ENCODE peak calls at places on chromosomes 5 and 9, in nine cellular contexts. Q, S, M, P, J, H, N, L and V are unnamed samples.
A peak's percentile ranks its signal among the peaks of the same experiment; 100 is the strongest.

GRCh38 chr9:84940294-84940693 is 270.8 kb downstream of the NTRK2 start:
- DNase-seq in Q (no peak), S (no peak), M (no peak), P (no peak), J (no peak), H (no peak), N (no peak), L (peak; percentile 66), V (no peak)

GRCh38 chr5:103866169-103866568 is 303.6 kb upstream of the NUDT12 start:
- DNase-seq in Q (no peak), S (no peak), M (no peak), P (no peak), J (no peak), H (no peak), N (no peak), L (peak; percentile 9), V (no peak)

GRCh38 chr5:80406980-80407734 is 707 bp upstream of the ZFYVE16 start:
- DNase-seq in Q (no peak), S (no peak), M (peak; percentile 15), P (peak; percentile 30), J (no peak), H (no peak), N (no peak), L (no peak), V (no peak)

GRCh38 chr5:93245226-93245625 is 335.8 kb downstream of the NR2F1-AS1 start:
- DNase-seq in Q (no peak), S (no peak), M (no peak), P (no peak), J (no peak), H (no peak), N (no peak), L (no peak), V (no peak)

GRCh38 chr9:92989561-92989960 is 42.2 kb downstream of the FGD3 start:
- DNase-seq in Q (no peak), S (no peak), M (no peak), P (no peak), J (no peak), H (no peak), N (no peak), L (no peak), V (no peak)

GRCh38 chr9:38437193-38437823 is 13.1 kb upstream of the IGFBPL1 start:
- DNase-seq in Q (no peak), S (peak; percentile 49), M (no peak), P (no peak), J (no peak), H (no peak), N (peak; percentile 52), L (peak; percentile 54), V (no peak)

GRCh38 chr9:88953401-88954029 is 37.8 kb upstream of the S1PR3 start:
- DNase-seq in Q (no peak), S (no peak), M (no peak), P (no peak), J (no peak), H (no peak), N (no peak), L (peak; percentile 84), V (no peak)

GRCh38 chr5:150598821-150599273 is 41.6 kb upstream of the SYNPO start:
- DNase-seq in Q (no peak), S (no peak), M (no peak), P (no peak), J (no peak), H (no peak), N (no peak), L (no peak), V (no peak)

GRCh38 chr5:121918238-121918637 is 43.5 kb upstream of the SRFBP1 start:
- DNase-seq in Q (no peak), S (no peak), M (no peak), P (no peak), J (no peak), H (no peak), N (no peak), L (peak; percentile 24), V (no peak)

GRCh38 chr9:127245637-127246164 is 18.9 kb upstream of the GARNL3 start:
- DNase-seq in Q (no peak), S (no peak), M (no peak), P (no peak), J (no peak), H (no peak), N (no peak), L (no peak), V (no peak)

GRCh38 chr5:38011641-38012188 is 171.9 kb upstream of the GDNF start:
- DNase-seq in Q (no peak), S (no peak), M (no peak), P (no peak), J (no peak), H (no peak), N (no peak), L (no peak), V (no peak)

DNA sequence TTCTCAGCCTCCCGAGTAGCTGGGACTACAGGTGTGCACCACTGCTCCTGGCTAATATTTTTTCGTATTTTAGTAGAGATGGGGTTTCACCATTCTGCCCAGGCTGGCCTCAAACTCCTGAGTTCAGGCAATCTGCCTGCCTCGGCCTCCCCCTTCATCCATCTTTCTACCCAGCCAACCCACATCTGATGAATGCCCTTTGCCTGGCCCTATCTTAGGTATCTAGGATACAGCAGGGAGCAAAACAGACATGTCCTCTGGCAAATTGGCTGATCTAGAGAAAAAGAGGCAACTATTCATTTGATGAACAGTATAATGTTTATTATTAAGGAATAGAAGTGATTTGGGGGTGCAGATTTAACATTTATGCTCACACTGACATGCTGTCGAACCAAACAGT is 123.0 kb downstream of the TRIO start:
- DNase-seq in Q (no peak), S (no peak), M (no peak), P (no peak), J (no peak), H (no peak), N (no peak), L (peak; percentile 49), V (no peak)
- TF ChIP-seq CTCF in Q (no peak), S (no peak), M (no peak), P (no peak), J (no peak), H (no peak), N (no peak), L (no peak), V (no peak)

GRCh38 chr5:7856855-7857254 is 5.9 kb upstream of the CFAP90 start:
- DNase-seq in Q (no peak), S (peak; percentile 73), M (peak; percentile 24), P (no peak), J (peak; percentile 53), H (no peak), N (no peak), L (peak; percentile 31), V (no peak)
- TF ChIP-seq CTCF in Q (no peak), S (peak; percentile 57), M (peak; percentile 72), P (peak; percentile 48), J (peak; percentile 75), H (peak; percentile 43), N (peak; percentile 49), L (peak; percentile 77), V (peak; percentile 45)

GRCh38 chr5:160727296-160727997 is 124.6 kb downstream of the ATP10B start:
- DNase-seq in Q (no peak), S (no peak), M (no peak), P (no peak), J (no peak), H (no peak), N (no peak), L (no peak), V (no peak)

GRCh38 chr5:160726721-160727120 is 125.3 kb downstream of the ATP10B start:
- DNase-seq in Q (no peak), S (peak; percentile 59), M (no peak), P (no peak), J (no peak), H (no peak), N (no peak), L (no peak), V (no peak)
- TF ChIP-seq CTCF in Q (no peak), S (no peak), M (no peak), P (no peak), J (no peak), H (no peak), N (no peak), L (no peak), V (no peak)

GRCh38 chr5:117590944-117591343 is 1016.3 kb upstream of the SEMA6A start:
- DNase-seq in Q (no peak), S (no peak), M (peak; percentile 32), P (no peak), J (no peak), H (no peak), N (no peak), L (no peak), V (no peak)
- TF ChIP-seq CTCF in Q (no peak), S (peak; percentile 72), M (peak; percentile 69), P (peak; percentile 12), J (peak; percentile 14), H (no peak), N (peak; percentile 13), L (no peak), V (peak; percentile 23)

GRCh38 chr5:118611332-118611945 is 376.9 kb downstream of the DTWD2 start:
- DNase-seq in Q (no peak), S (no peak), M (peak; percentile 17), P (no peak), J (peak; percentile 70), H (no peak), N (no peak), L (no peak), V (no peak)
- TF ChIP-seq CTCF in Q (no peak), S (peak; percentile 66), M (peak; percentile 81), P (peak; percentile 49), J (peak; percentile 63), H (no peak), N (no peak), L (peak; percentile 68), V (peak; percentile 51)

DNA sequence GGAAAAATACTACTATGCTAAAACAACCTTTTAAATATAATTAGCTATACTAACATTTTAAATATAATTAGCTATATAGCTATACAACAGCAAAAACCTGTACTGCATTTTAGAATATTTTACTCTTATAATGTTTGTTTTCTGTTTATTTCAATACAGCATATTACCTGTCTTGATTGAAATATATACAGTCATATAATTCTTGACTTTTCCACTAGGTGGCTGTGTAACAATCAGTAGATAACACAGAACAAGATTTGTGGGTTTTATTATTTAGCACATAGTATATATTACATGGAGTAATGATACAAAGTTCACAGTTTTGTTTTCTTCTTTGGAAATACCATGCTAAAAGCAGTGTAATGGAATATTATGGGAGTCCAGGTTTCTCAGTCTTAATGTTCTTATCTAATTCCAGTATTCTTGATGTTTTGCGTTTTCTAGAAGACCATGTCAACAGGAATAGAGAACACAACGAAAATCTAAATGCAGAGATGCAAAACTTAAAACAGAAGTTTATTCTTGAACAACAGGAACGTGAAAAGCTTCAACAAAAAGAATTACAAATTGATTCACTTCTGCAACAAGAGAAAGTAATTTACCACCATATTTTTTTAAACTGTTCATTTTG is 13.3 kb downstream of the HMMR start:
- DNase-seq in Q (no peak), S (no peak), M (peak; percentile 21), P (no peak), J (no peak), H (no peak), N (no peak), L (peak; percentile 20), V (no peak)
- TF ChIP-seq CTCF in Q (no peak), S (peak; percentile 54), M (peak; percentile 69), P (peak; percentile 61), J (no peak), H (peak; percentile 32), N (peak; percentile 32), L (no peak), V (peak; percentile 44)